ENCODE peak calls at places on chromosomes 1 and 21, in seven cellular contexts. One of them, this sample, is unnamed.

GRCh38 chr1:199742547-199742946 is 285.0 kb upstream of the NR5A2 start:
- DNase-seq in CD8-positive, alpha-beta T cell: no peak
- DNase-seq in T follicular helper cell: no peak
- DNase-seq in occipital lobe: no peak
- DNase-seq in NCI-H345: no peak
- DNase-seq in kidney tubule cell: peak
- DNase-seq in HuH-7: no peak
- DNase-seq in this sample: no peak

GRCh38 chr1:1406101-1406820 is 832 bp downstream of the MRPL20 start:
- DNase-seq in CD8-positive, alpha-beta T cell: no peak
- DNase-seq in T follicular helper cell: no peak
- DNase-seq in occipital lobe: no peak
- DNase-seq in NCI-H345: no peak
- DNase-seq in kidney tubule cell: no peak
- DNase-seq in HuH-7: no peak
- DNase-seq in this sample: no peak

GRCh38 chr1:65526049-65526556 is 105.6 kb downstream of the LEPR start:
- DNase-seq in CD8-positive, alpha-beta T cell: no peak
- DNase-seq in T follicular helper cell: no peak
- DNase-seq in occipital lobe: no peak
- DNase-seq in NCI-H345: no peak
- DNase-seq in kidney tubule cell: no peak
- DNase-seq in HuH-7: no peak
- DNase-seq in this sample: no peak

GRCh38 chr1:24929091-24929875 is 793 bp downstream of the RUNX3 start:
- DNase-seq in CD8-positive, alpha-beta T cell: no peak
- DNase-seq in T follicular helper cell: peak
- DNase-seq in occipital lobe: no peak
- DNase-seq in NCI-H345: no peak
- DNase-seq in kidney tubule cell: no peak
- DNase-seq in HuH-7: no peak
- DNase-seq in this sample: peak

GRCh38 chr1:151158311-151158710 is 1.9 kb downstream of the TNFAIP8L2 start:
- DNase-seq in CD8-positive, alpha-beta T cell: no peak
- DNase-seq in T follicular helper cell: no peak
- DNase-seq in occipital lobe: no peak
- DNase-seq in NCI-H345: no peak
- DNase-seq in kidney tubule cell: no peak
- DNase-seq in HuH-7: no peak
- DNase-seq in this sample: no peak

GRCh38 chr1:22500476-22500875 is 48.8 kb downstream of the ZBTB40 start:
- DNase-seq in CD8-positive, alpha-beta T cell: no peak
- DNase-seq in T follicular helper cell: no peak
- DNase-seq in occipital lobe: no peak
- DNase-seq in NCI-H345: no peak
- DNase-seq in kidney tubule cell: peak
- DNase-seq in HuH-7: no peak
- DNase-seq in this sample: peak

GRCh38 chr21:34983680-34984086 is 65.4 kb downstream of the RUNX1 start:
- DNase-seq in CD8-positive, alpha-beta T cell: peak
- DNase-seq in T follicular helper cell: no peak
- DNase-seq in occipital lobe: no peak
- DNase-seq in NCI-H345: no peak
- DNase-seq in kidney tubule cell: peak
- DNase-seq in HuH-7: no peak
- DNase-seq in this sample: no peak

GRCh38 chr1:182460550-182460951 is 10.6 kb downstream of the RGSL1 start:
- DNase-seq in CD8-positive, alpha-beta T cell: no peak
- DNase-seq in T follicular helper cell: no peak
- DNase-seq in occipital lobe: no peak
- DNase-seq in NCI-H345: no peak
- DNase-seq in kidney tubule cell: no peak
- DNase-seq in HuH-7: no peak
- DNase-seq in this sample: no peak

GRCh38 chr1:2574350-2574749 is 12.2 kb upstream of the PRXL2B start:
- DNase-seq in CD8-positive, alpha-beta T cell: no peak
- DNase-seq in T follicular helper cell: no peak
- DNase-seq in occipital lobe: no peak
- DNase-seq in NCI-H345: no peak
- DNase-seq in kidney tubule cell: no peak
- DNase-seq in HuH-7: no peak
- DNase-seq in this sample: no peak

GRCh38 chr1:50425376-50426107 is 2.3 kb upstream of the DMRTA2 start:
- DNase-seq in CD8-positive, alpha-beta T cell: no peak
- DNase-seq in T follicular helper cell: no peak
- DNase-seq in occipital lobe: no peak
- DNase-seq in NCI-H345: no peak
- DNase-seq in kidney tubule cell: no peak
- DNase-seq in HuH-7: no peak
- DNase-seq in this sample: no peak

GRCh38 chr21:46024983-46025860 is 43.7 kb downstream of the COL6A1 start:
- DNase-seq in CD8-positive, alpha-beta T cell: no peak
- DNase-seq in T follicular helper cell: no peak
- DNase-seq in occipital lobe: no peak
- DNase-seq in NCI-H345: no peak
- DNase-seq in kidney tubule cell: peak
- DNase-seq in HuH-7: no peak
- DNase-seq in this sample: no peak

GRCh38 chr1:111735858-111736544 is 3.2 kb downstream of the INKA2 start:
- DNase-seq in CD8-positive, alpha-beta T cell: no peak
- DNase-seq in T follicular helper cell: no peak
- DNase-seq in occipital lobe: peak
- DNase-seq in NCI-H345: peak
- DNase-seq in kidney tubule cell: no peak
- DNase-seq in HuH-7: no peak
- DNase-seq in this sample: peak

GRCh38 chr1:211781260-211781659 is 49.3 kb downstream of the LPGAT1 start:
- DNase-seq in CD8-positive, alpha-beta T cell: no peak
- DNase-seq in T follicular helper cell: no peak
- DNase-seq in occipital lobe: no peak
- DNase-seq in NCI-H345: no peak
- DNase-seq in kidney tubule cell: no peak
- DNase-seq in HuH-7: no peak
- DNase-seq in this sample: no peak

This sample was measured in DMS79 treated with DMSO at 0.1 percent for 48 hours.